ENCODE peak calls at places on chromosomes 7 and 10, in four cellular contexts. W, P, E and O are unnamed samples.

GRCh38 chr7:70040971-70041766 is 442.9 kb downstream of the AUTS2 start:
- DNase-seq in E (no peak), W (no peak), P (no peak), O (no peak)

GRCh38 chr7:141342664-141343400 is 208.4 kb upstream of the AGK start:
- DNase-seq in E (no peak), P (no peak), W (no peak), O (no peak)

GRCh38 chr7:139426258-139427028 is 57.0 kb downstream of the KLRG2 start:
- DNase-seq in E (no peak), W (no peak), P (no peak), O (no peak)

GRCh38 chr10:99569253-99569939 is 36.7 kb downstream of the NKX2-3 start:
- DNase-seq in W (no peak), P (no peak), E (no peak), O (no peak)

GRCh38 chr7:137694405-137694804 is 152.4 kb downstream of the DGKI start:
- DNase-seq in W (no peak), P (no peak), E (no peak), O (no peak)

GRCh38 chr7:142413280-142414000 is 155.6 kb upstream of the PRSS58 start:
- DNase-seq in E (no peak), W (no peak), P (no peak), O (no peak)

GRCh38 chr10:88076027-88076880 is 212.8 kb downstream of the PTEN start:
- DNase-seq in W (no peak), E (no peak), P (no peak), O (no peak)

GRCh38 chr7:143988986-143989745 is 11.0 kb upstream of the OR6B1 start:
- DNase-seq in P (no peak), E (no peak), W (no peak), O (peak; percentile 54)

GRCh38 chr7:138352570-138353461 is 107.2 kb upstream of the TRIM24 start:
- DNase-seq in P (no peak), E (no peak), W (no peak), O (no peak)

GRCh38 chr7:96832107-96832506 is 122.5 kb upstream of the SEM1 start:
- DNase-seq in W (no peak), P (no peak), E (no peak), O (no peak)

GRCh38 chr10:8052344-8052969 is 2.0 kb upstream of the GATA3 start:
- DNase-seq in E (no peak), P (no peak), W (no peak), O (no peak)

DNA sequence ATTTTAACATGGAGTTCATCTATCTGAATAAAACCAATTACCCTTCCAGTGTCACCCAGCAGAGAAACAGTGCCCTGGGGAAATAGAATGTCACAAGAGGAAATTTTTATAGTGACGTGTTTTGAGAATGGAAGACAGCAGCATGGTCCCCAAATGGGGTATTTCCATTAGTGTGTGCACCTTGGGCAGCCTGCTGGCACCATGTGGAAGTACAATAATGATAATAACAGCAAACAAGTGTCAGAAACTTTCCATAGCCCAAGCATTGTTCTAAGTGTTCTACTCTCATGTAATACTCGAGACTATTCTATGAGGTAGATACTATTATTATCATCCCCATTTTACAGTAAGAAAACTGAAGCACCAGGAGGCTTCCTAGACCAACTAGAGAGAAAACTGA is 2.2 kb upstream of the PDE1C start:
- DNase-seq in W (no peak), E (no peak), P (no peak), O (no peak)
- TF ChIP-seq CTCF in W (no peak), E (no peak), P (peak; percentile 41), O (no peak)

GRCh38 chr10:108631332-108631731 is 1292.0 kb downstream of the XPNPEP1 start:
- DNase-seq in P (no peak), E (no peak), W (no peak), O (no peak)
- TF ChIP-seq CTCF in P (no peak), E (no peak), W (no peak), O (no peak)

GRCh38 chr10:586716-587115 is 102.8 kb downstream of the DIP2C start:
- DNase-seq in P (no peak), E (no peak), W (no peak), O (no peak)

GRCh38 chr10:589961-590680 is 99.3 kb downstream of the DIP2C start:
- DNase-seq in P (no peak), W (no peak), E (no peak), O (no peak)

GRCh38 chr10:590721-591120 is 98.7 kb downstream of the DIP2C start:
- DNase-seq in P (no peak), E (no peak), W (no peak), O (no peak)

GRCh38 chr10:586151-586550 is 103.3 kb downstream of the DIP2C start:
- DNase-seq in W (no peak), E (no peak), P (no peak), O (no peak)

GRCh38 chr10:588246-589165 is 101.0 kb downstream of the DIP2C start:
- DNase-seq in E (no peak), P (no peak), W (no peak), O (no peak)
- TF ChIP-seq CTCF in E (peak; percentile 21), P (no peak), W (no peak), O (peak; percentile 32)

DNA sequence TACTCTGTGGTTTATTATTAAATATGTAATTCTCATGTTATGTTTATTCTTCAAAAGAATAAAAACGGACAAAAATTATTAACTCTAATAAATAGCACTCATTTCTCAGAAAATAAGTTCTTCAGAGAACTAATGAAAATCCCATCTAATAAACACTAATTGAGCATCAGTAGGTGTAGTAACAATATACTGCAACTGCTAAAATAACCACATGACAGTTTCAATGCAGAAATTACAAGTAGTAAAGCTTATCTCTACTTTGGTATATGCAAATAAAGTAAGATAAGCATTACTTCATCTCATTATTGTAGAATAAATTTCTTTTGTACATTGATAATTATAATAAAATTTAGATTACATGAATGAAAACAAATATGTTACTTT is 56.4 kb upstream of the DKK1 start:
- DNase-seq in W (no peak), E (no peak), P (no peak), O (no peak)
- TF ChIP-seq CTCF in W (no peak), E (no peak), P (no peak), O (no peak)

GRCh38 chr7:28144266-28144665 is 36.3 kb downstream of the JAZF1 start:
- DNase-seq in P (no peak), E (no peak), W (no peak), O (no peak)
- TF ChIP-seq CTCF in P (peak; percentile 31), E (no peak), W (no peak), O (peak; percentile 30)